ENCODE peak calls at places on chromosomes 5 and 9, in four cellular contexts. K is HepG2, V is neural progenitor cell, E is testis. O is an unnamed sample.

GRCh38 chr9:111148390-111148993 is 110.2 kb upstream of the LPAR1 start:
- DNase-seq in V (no peak), E (no peak), K (no peak), O (no peak)

GRCh38 chr9:120394058-120394669 is 185.8 kb downstream of the CDK5RAP2 start:
- DNase-seq in E (no peak), V (no peak), K (peak; percentile 27), O (no peak)

GRCh38 chr5:164809831-164810230 is 1304.4 kb downstream of the MAT2B start:
- DNase-seq in E (no peak), V (no peak), K (no peak), O (no peak)

GRCh38 chr5:140342287-140342686 is 4.1 kb downstream of the HBEGF start:
- DNase-seq in E (no peak), V (no peak), K (no peak), O (no peak)

GRCh38 chr9:122226142-122226757 is 2.5 kb downstream of the LHX6 start:
- DNase-seq in V (peak; percentile 56), K (no peak), E (no peak), O (no peak)

GRCh38 chr5:101517795-101518194 is 614.7 kb upstream of the ST8SIA4 start:
- DNase-seq in K (no peak), E (no peak), V (no peak), O (no peak)

GRCh38 chr5:57041570-57041969 is 89.6 kb upstream of the MIER3 start:
- DNase-seq in V (no peak), E (no peak), K (no peak), O (no peak)

GRCh38 chr9:3920586-3921582 is 379.0 kb downstream of the GLIS3 start:
- DNase-seq in K (peak; percentile 83), E (no peak), V (no peak), O (no peak)

GRCh38 chr5:179176571-179177230 is 116.5 kb downstream of the ZNF354C start:
- DNase-seq in K (no peak), V (no peak), E (peak; percentile 51), O (no peak)

GRCh38 chr9:96413312-96414221 is 4.6 kb downstream of the ZNF367 start:
- DNase-seq in V (no peak), K (no peak), E (no peak), O (no peak)

GRCh38 chr5:31854625-31855526 is 215.9 kb downstream of the PDZD2 start:
- DNase-seq in V (peak; percentile 83), K (no peak), E (peak; percentile 62), O (peak; percentile 58)

GRCh38 chr5:53501054-53501453 is 20.6 kb downstream of the FST start:
- DNase-seq in V (peak; percentile 23), E (no peak), K (no peak), O (no peak)

GRCh38 chr5:34474573-34475021 is 181.5 kb upstream of the RAI14 start:
- DNase-seq in V (peak; percentile 60), E (peak; percentile 43), K (peak; percentile 40), O (peak; percentile 79)

GRCh38 chr5:91182763-91183162 is 200.4 kb downstream of the ARRDC3 start:
- DNase-seq in E (no peak), V (no peak), K (no peak), O (peak; percentile 71)

GRCh38 chr5:169225830-169226356 is 75.0 kb downstream of the SLIT3 start:
- DNase-seq in K (no peak), E (no peak), V (no peak), O (no peak)

GRCh38 chr5:132263548-132264261 is 6.2 kb downstream of the PDLIM4 start:
- DNase-seq in E (peak; percentile 15), K (no peak), V (no peak), O (no peak)

GRCh38 chr5:128536229-128536860 is 1.7 kb downstream of the FBN2 start:
- DNase-seq in E (no peak), V (peak; percentile 76), K (no peak), O (no peak)

GRCh38 chr9:77261605-77262004 is 84.3 kb downstream of the VPS13A start:
- DNase-seq in K (no peak), V (no peak), E (no peak), O (no peak)

GRCh38 chr9:131631254-131631653 is 85.9 kb downstream of the PRRT1B start:
- DNase-seq in E (no peak), K (no peak), V (no peak), O (peak; percentile 72)
- H3K4me1 ChIP-seq in E (no peaks in the 10 kb centered on the region), K (peaks cover 16% of the 10 kb centered on the region), V (peaks cover 3% of the 10 kb centered on the region), O (peaks cover 68% of the 10 kb centered on the region)

GRCh38 chr9:86941196-86941595 is 6.1 kb downstream of the GAS1 start:
- DNase-seq in K (no peak), V (peak; percentile 41), E (no peak), O (peak; percentile 70)
- H3K27me3 ChIP-seq in K (peaks cover 2% of the 10 kb centered on the region), V (no peaks in the 10 kb centered on the region), E (no peaks in the 10 kb centered on the region), O (no peaks in the 10 kb centered on the region)

GRCh38 chr5:59051938-59052337 is 469.1 kb downstream of the RAB3C start:
- DNase-seq in V (no peak), K (no peak), E (no peak), O (no peak)
- H3K27ac ChIP-seq in V (no peak overlapping the region), K (no peak overlapping the region), E (no peak overlapping the region), O (no peak overlapping the region)

GRCh38 chr5:173535976-173536639 is 80.3 kb downstream of the BOD1 start:
- DNase-seq in V (no peak), E (no peak), K (no peak), O (no peak)
- H3K4me1 ChIP-seq in V (no peaks in the 10 kb centered on the region), E (no peaks in the 10 kb centered on the region), K (no peaks in the 10 kb centered on the region), O (peaks cover 3% of the 10 kb centered on the region)

DNA sequence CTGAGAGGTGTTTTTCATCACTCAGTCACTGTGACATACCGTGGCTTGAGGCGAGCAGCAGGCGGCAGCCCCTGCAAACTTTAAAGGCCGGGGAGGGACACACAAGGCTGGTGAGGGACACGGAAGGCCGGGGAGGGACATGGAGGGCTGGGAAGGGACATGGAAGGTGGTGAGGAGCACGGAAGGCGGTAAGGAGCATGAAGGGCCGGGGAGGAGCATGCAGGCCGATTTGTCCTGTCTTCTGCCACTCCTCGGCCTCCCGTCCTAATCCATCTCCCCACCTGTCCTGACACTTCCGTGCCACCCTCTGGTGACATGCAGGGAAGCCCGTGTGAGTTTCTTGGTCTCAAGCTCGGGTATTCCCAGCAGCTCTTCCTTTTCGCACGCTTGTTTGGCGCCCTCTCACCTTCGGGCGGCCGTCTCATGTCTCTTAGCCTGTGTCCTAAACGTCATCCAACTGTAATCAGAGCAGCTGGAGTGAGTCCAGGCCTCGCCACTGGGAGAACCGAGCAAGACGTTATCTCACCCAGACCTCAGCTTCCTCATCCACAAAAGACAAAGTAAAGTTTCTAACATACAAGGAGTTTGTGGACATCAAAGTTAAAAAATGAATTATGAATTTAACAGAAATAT is 126.5 kb downstream of the MRPL36 start:
- DNase-seq in E (no peak), K (no peak), V (no peak), O (no peak)
- H3K27me3 ChIP-seq in E (no peaks in the 10 kb centered on the region), K (no peaks in the 10 kb centered on the region), V (peaks cover 30% of the 10 kb centered on the region), O (no peaks in the 10 kb centered on the region)

GRCh38 chr9:126462617-126463016 is 136.0 kb downstream of the MVB12B start:
- DNase-seq in K (no peak), V (no peak), E (no peak), O (no peak)
- H3K27ac ChIP-seq in K (no peak overlapping the region), V (no peak overlapping the region), E (no peak overlapping the region), O (no peak overlapping the region)

GRCh38 chr9:114376586-114376985 is 11.2 kb downstream of the AKNA start:
- DNase-seq in K (no peak), V (no peak), E (no peak), O (no peak)

GRCh38 chr9:114380988-114381387 is 6.8 kb downstream of the AKNA start:
- DNase-seq in V (no peak), E (no peak), K (no peak), O (no peak)

GRCh38 chr9:114377046-114377445 is 10.7 kb downstream of the AKNA start:
- DNase-seq in K (no peak), E (no peak), V (no peak), O (no peak)

GRCh38 chr9:114378016-114378415 is 9.8 kb downstream of the AKNA start:
- DNase-seq in E (no peak), V (no peak), K (no peak), O (no peak)

DNA sequence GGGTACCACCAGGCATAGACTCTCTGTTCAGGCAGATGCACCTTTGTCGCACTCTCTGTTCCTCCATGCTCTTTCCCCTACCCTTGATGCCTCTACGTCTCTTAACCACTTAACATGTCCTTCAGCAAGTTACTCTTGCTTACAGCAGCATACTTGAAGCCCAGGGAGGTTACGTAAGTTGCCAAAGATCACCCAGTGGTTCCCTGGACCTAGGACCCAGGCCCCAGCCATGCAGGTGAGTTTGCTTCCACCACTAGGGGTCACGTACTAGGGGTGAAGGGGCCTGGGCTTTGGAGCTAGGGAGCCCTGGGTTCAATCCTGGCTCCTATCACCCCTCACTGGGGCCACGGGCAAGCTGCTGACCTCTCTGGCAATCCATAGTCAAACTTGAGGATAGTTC is 8.9 kb downstream of the AKNA start:
- DNase-seq in K (no peak), V (no peak), E (no peak), O (no peak)
- H3K4me1 ChIP-seq in K (peaks cover 14% of the 10 kb centered on the region), V (peaks cover 20% of the 10 kb centered on the region), E (peaks cover 11% of the 10 kb centered on the region), O (peaks cover 4% of the 10 kb centered on the region)

DNA sequence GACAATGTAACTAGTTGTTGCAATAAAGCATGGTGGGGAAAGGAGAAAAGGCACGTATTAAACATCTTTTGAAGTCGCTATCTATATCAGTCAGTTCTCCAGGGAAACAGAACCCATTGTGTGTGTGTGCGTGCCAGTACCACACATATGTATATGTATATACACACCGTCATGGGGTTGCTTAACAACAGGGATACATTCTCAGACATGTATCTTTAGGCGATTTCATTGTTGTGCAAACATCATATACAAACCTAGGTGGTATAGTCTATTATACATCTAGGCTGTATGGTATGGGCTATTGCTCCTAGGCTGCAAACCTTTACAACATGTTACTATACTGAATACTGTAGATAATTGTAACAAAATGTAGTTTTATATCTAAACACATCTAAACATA is 2.3 kb downstream of the CDKN2B-AS1 start:
- DNase-seq in K (no peak), V (no peak), E (no peak), O (no peak)
- H3K27me3 ChIP-seq in K (no peaks in the 10 kb centered on the region), V (peaks cover 100% of the 10 kb centered on the region), E (no peaks in the 10 kb centered on the region), O (no peaks in the 10 kb centered on the region)

GRCh38 chr5:126455264-126455663 is 32.1 kb downstream of the GRAMD2B start:
- DNase-seq in K (no peak), E (no peak), V (no peak), O (no peak)
- H3K27ac ChIP-seq in K (no peak overlapping the region), E (peak overlapping the region; percentile 48), V (no peak overlapping the region), O (no peak overlapping the region)

O was measured in SJCRH30.